ENCODE peak calls at places on chromosome 16, in five cellular contexts. B is body of pancreas; A is neural progenitor cell; V is effector memory CD4-positive, alpha-beta T cell; C is small intestine. H is an unnamed sample. For H3K36me3 and H3K27me3, the result is how much of the 10 kb centered on the place peaks cover.

GRCh38 chr16:3902731-3903130 is 22.2 kb upstream of the CREBBP start:
- DNase-seq in B (no peak), A (no peak), V (no peak), C (no peak), H (no peak)

GRCh38 chr16:46715769-46716305 is 26.4 kb downstream of the ORC6 start:
- DNase-seq in B (no peak), A (no peak), V (no peak), C (no peak), H (no peak)

GRCh38 chr16:11613381-11614303 is 26.9 kb upstream of the LITAF start:
- DNase-seq in B (no peak), A (no peak), V (no peak), C (peak), H (no peak)

GRCh38 chr16:83701494-83701893 is 106.3 kb upstream of the HSBP1 start:
- DNase-seq in B (peak), A (peak), V (no peak), C (peak), H (peak)

GRCh38 chr16:4306439-4307214 is 9.2 kb upstream of the GLIS2 start:
- DNase-seq in B (no peak), A (peak), V (peak), C (no peak), H (peak)

GRCh38 chr16:10616395-10616743 is 36.0 kb upstream of the EMP2 start:
- DNase-seq in B (no peak), A (peak), V (no peak), C (no peak), H (no peak)

GRCh38 chr16:57667526-57668258 is 414 bp upstream of the ADGRG3 start:
- DNase-seq in B (no peak), A (no peak), V (no peak), C (no peak), H (peak)

GRCh38 chr16:12319464-12320030 is 343.0 kb downstream of the SNX29 start:
- DNase-seq in B (no peak), A (no peak), V (no peak), C (no peak), H (no peak)

GRCh38 chr16:18062713-18063112 is 273.8 kb downstream of the NPIPA8 start:
- DNase-seq in B (no peak), A (no peak), V (no peak), C (no peak), H (peak)

GRCh38 chr16:12459401-12459791 is 344.3 kb downstream of the CPPED1 start:
- DNase-seq in B (no peak), A (no peak), V (no peak), C (no peak), H (no peak)

GRCh38 chr16:29678691-29679267 is at the start of gene QPRT:
- DNase-seq in B (peak), A (peak), V (no peak), C (peak), H (peak)

GRCh38 chr16:76676356-76676755 is 399.2 kb downstream of the CNTNAP4 start:
- DNase-seq in B (no peak), A (no peak), V (no peak), C (no peak), H (no peak)

GRCh38 chr16:85123891-85124635 is 11.8 kb upstream of the CIBAR2 start:
- DNase-seq in B (peak), A (peak), V (no peak), C (no peak), H (peak)

GRCh38 chr16:62194828-62195227 is 158.6 kb upstream of the CDH8 start:
- DNase-seq in B (no peak), A (no peak), V (no peak), C (no peak), H (no peak)

GRCh38 chr16:62283-62682 is 8.7 kb downstream of the SNRNP25 start:
- DNase-seq in B (no peak), A (no peak), V (no peak), C (no peak), H (no peak)

GRCh38 chr16:23013484-23013883 is 135.8 kb downstream of the USP31 start:
- DNase-seq in B (no peak), A (peak), V (no peak), C (no peak), H (no peak)

GRCh38 chr16:24070851-24071250 is 185.3 kb upstream of the CACNG3 start:
- DNase-seq in B (peak), A (peak), V (no peak), C (peak), H (peak)

GRCh38 chr16:22694887-22695382 is 119.0 kb upstream of the HS3ST2 start:
- DNase-seq in B (no peak), A (no peak), V (no peak), C (no peak), H (no peak)

GRCh38 chr16:49844399-49844798 is 11.5 kb downstream of the ZNF423 start:
- DNase-seq in B (no peak), A (no peak), V (no peak), C (no peak), H (peak)

GRCh38 chr16:66064811-66065530 is 301.5 kb upstream of the CDH5 start:
- DNase-seq in B (no peak), A (no peak), V (no peak), C (no peak), H (no peak)

GRCh38 chr16:17225551-17225950 is 245.2 kb downstream of the XYLT1 start:
- DNase-seq in B (no peak), A (no peak), V (no peak), C (peak), H (no peak)

GRCh38 chr16:30659507-30660423 is 1.5 kb downstream of the FBRS start:
- DNase-seq in B (peak), A (peak), V (peak), C (no peak), H (peak)

GRCh38 chr16:71214771-71215381 is 15.6 kb downstream of the HYDIN start:
- DNase-seq in B (no peak), A (no peak), V (no peak), C (peak), H (peak)

GRCh38 chr16:64751906-64752305 is 370.0 kb downstream of the CDH11 start:
- DNase-seq in B (no peak), A (no peak), V (no peak), C (no peak), H (no peak)

GRCh38 chr16:75308011-75308410 is 56.6 kb upstream of the BCAR1 start:
- DNase-seq in B (peak), A (no peak), V (no peak), C (peak), H (no peak)

GRCh38 chr16:29900888-29901606 is 759 bp downstream of the ASPHD1 start:
- DNase-seq in B (no peak), A (peak), V (no peak), C (no peak), H (peak)

GRCh38 chr16:49458221-49458620 is 84.6 kb downstream of the C16orf78 start:
- DNase-seq in B (peak), A (no peak), V (no peak), C (no peak), H (no peak)

DNA sequence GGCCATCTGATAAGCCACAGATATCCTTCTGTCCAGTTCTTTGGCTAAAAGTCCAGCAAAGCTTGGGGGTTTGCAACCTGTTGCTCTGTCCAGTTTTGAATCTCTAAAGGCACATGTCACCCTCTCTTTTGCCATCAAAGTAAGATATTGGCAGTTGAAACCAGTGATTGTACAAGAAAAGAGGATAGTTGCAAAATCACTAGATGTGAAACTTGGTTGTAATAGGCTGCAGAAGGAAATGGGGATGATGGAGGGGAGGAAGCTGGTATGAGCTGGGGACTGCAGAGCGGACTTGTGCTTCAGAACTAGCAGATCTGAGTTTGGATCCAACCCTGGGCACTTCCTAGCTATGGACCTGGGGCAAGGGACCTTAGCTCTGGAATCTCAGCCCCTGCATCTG is 188.2 kb downstream of the HAPSTR1 start:
- DNase-seq in B (no peak), A (no peak), V (no peak), C (no peak), H (no peak)
- H3K36me3 ChIP-seq in B (under half), A (under half), V (under half), C (under half), H (under half)

GRCh38 chr16:19115148-19116021 is 1.6 kb downstream of the ITPRIPL2 start:
- DNase-seq in B (no peak), A (no peak), V (no peak), C (no peak), H (peak)
- H3K4me3 ChIP-seq in B (no peak), A (no peak), V (no peak), C (no peak), H (no peak)

DNA sequence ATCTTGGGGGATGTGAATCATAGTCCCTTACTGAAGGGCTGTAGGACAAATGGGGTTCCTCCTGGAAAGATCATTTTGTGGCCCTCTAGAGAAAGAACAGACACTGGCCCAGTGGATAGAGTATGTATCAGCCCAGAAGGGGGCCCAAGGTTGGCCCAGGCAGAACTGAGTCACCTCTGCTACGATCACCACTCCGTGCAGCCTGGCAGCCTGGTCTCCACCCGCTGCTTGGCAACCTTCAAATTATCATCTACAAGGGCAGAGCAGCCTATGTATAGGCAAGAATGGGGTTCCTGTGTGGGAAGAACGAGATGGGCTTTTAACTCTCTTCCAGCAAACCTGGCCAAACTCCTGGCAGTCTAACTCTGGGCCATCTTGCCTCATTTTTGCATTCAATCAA is 61.9 kb downstream of the GSG1L start:
- DNase-seq in B (no peak), A (no peak), V (no peak), C (no peak), H (no peak)
- H3K27me3 ChIP-seq in B (under half), A (under half), V (under half), C (under half), H (under half)

GRCh38 chr16:68166264-68166663 is 69.7 kb downstream of the ESRP2 start:
- DNase-seq in B (no peak), A (no peak), V (no peak), C (no peak), H (no peak)
- H3K36me3 ChIP-seq in B (under half), A (under half), V (under half), C (under half), H (under half)

DNA sequence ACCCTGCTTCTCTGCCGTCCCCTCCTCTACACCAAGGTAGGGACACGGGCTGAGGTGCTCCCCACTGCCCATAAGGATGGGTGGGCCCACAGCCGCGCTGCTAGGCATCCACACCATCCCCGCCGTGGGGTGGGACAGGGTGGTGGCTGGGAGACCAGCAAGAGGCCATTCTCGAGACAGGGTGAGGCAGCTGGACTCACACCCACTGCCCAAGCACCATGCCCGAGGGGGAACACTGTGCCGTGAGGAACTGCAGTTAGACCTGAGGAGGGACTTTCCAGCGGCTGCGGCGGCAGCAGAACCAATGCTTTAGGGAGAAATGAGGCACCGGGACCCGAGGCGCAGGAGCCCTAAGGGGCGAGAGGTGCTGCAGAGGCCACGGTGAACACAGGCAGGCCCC is 13.3 kb downstream of the PKD1 start:
- DNase-seq in B (no peak), A (no peak), V (no peak), C (no peak), H (no peak)
- H3K4me3 ChIP-seq in B (no peak), A (no peak), V (no peak), C (no peak), H (no peak)

GRCh38 chr16:31807086-31807485 is 66.5 kb upstream of the ZNF267 start:
- DNase-seq in B (no peak), A (no peak), V (no peak), C (no peak), H (no peak)
- H3K27me3 ChIP-seq in B (under half), A (under half), V (under half), C (under half), H (under half)

DNA sequence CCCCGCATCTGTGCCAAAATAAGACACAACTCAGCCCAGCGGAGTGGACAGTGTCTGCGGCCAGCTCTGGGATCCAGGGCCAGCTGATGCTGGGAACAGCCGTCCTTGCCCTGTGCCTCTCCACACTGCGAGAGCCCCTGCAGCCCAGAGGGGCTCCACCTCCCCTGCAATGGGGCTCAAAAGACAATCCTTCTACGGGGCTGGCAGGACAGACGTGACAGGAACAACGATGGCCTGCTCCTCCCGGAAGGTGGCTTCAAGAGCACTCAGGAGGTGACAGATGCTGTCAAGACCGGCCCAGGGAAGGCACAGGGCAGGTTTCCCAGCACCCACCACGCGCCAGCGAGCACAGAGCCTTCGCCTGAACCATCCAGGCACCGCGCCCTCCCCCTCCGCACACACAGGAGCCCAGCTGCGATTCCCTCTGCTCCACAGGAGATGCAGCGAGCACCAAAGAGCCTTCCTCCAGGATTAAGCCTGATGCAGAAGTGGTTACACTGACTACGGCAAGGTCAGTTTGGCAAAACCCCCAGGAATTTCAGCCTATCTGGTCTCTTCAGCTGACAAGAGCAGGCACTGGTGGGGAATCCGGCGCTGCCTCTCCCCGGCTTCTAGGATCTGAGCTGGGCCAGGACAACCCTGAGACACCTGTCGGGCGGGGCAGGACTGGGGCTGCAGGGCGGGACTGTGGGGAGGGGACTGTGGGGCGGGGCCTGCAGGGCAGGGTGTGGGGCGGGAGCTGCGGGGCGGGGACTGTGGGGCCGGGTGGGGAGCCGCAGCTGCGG is 103.4 kb downstream of the ZNF778 start:
- DNase-seq in B (no peak), A (peak), V (no peak), C (peak), H (peak)
- H3K36me3 ChIP-seq in B (under half), A (under half), V (under half), C (under half), H (under half)

GRCh38 chr16:2005646-2006045 is 4.0 kb downstream of the ZNF598 start:
- DNase-seq in B (no peak), A (no peak), V (no peak), C (no peak), H (peak)

GRCh38 chr16:2008631-2009301 is 855 bp downstream of the ZNF598 start:
- DNase-seq in B (no peak), A (no peak), V (no peak), C (peak), H (peak)

GRCh38 chr16:2008009-2008526 is 1.6 kb downstream of the ZNF598 start:
- DNase-seq in B (peak), A (no peak), V (peak), C (peak), H (no peak)

GRCh38 chr16:2006317-2006716 is 3.3 kb downstream of the ZNF598 start:
- DNase-seq in B (no peak), A (no peak), V (no peak), C (no peak), H (no peak)

DNA sequence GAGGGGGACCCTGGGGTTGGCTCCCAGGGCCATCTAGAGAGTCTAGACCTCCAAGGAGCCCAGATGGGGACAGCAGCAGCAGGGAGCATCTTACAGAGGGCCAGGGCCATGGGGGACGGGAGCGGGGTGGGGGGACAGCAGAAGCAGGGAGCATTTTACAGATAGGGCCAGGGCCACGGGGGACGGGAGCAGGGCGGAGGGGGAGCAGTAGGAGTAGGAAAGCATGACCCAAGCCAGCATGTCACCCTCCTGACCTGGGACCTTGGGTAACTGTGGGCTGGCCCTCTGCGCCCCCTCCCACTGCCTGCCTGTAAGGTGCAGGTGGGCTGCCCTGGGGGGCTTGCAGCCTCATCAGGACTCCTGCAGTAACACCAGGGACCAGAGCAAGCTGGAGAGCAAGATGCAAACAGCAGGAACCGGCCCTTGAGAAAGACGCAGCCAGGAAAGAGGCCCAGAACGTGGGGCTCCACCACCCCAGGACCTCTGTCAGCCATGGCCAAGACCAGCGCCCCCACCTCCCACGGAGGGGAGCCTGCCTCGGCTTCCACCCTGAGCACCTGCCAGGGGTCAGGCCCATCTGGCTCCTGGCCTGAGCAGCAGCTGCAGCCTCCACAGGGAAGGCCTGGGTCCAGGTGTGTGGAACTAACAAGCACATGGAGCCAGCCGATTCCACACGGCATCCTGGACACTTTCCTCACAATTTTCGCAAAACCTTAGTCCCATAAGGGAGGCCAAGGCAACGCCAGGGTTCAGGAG is 2.4 kb downstream of the ZNF598 start:
- DNase-seq in B (no peak), A (no peak), V (no peak), C (no peak), H (no peak)
- H3K4me3 ChIP-seq in B (no peak), A (no peak), V (no peak), C (no peak), H (no peak)

DNA sequence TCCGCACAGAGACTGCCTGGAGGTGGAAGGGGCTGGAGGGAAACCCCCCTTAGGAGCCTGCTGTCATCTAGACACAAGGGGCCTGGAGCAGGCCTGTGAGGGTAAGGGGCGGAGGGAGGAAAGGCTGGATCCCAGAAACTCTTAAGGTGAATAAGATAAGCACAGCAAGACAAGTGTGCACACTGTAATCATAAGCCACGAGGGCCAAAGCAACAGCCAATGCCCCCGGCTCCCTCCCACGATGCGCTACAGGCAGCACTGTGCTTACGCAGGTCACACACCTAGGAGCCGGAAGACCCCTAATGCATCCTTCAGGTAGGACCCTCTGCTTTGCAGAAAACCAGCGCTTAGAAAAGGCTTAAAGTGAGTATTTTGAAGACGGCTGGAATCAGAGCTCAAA is 24.6 kb downstream of the ZFHX3 start:
- DNase-seq in B (peak), A (no peak), V (no peak), C (no peak), H (no peak)
- H3K27me3 ChIP-seq in B (under half), A (under half), V (under half), C (under half), H (under half)